ENCODE peak calls at places on chromosomes 13 and 19, in four cellular contexts. C is foreskin fibroblast, G is mammary epithelial cell, X is mucosa of descending colon. W is an unnamed sample.
A peak's percentile ranks its signal among the peaks of the same experiment; 100 is the strongest.

GRCh38 chr19:53881482-53882390 is at the start of gene PRKCG:
- DNase-seq in C (peak; percentile 59), G (peak; percentile 41), X (peak; percentile 72), W (peak; percentile 73)

GRCh38 chr13:83297591-83298305 is 584.5 kb downstream of the SLITRK1 start:
- DNase-seq in C (peak; percentile 64), G (no peak), X (no peak), W (no peak)

GRCh38 chr13:80338781-80339577 is 1.9 kb downstream of the SPRY2 start:
- DNase-seq in C (peak; percentile 86), G (peak; percentile 71), X (peak; percentile 79), W (peak; percentile 76)

GRCh38 chr13:95608640-95609280 is 35.7 kb downstream of the DZIP1 start:
- DNase-seq in C (no peak), G (no peak), X (no peak), W (no peak)

GRCh38 chr13:76672422-76672821 is 213.8 kb downstream of the KCTD12 start:
- DNase-seq in C (peak; percentile 36), G (peak; percentile 63), X (no peak), W (no peak)

GRCh38 chr13:49716615-49717014 is 25.3 kb upstream of the EBPL start:
- DNase-seq in C (no peak), G (no peak), X (no peak), W (no peak)

GRCh38 chr13:113595131-113595530 is 10.6 kb downstream of the TFDP1 start:
- DNase-seq in C (no peak), G (no peak), X (no peak), W (no peak)

GRCh38 chr13:34217343-34218094 is 399.6 kb downstream of the RFC3 start:
- DNase-seq in C (no peak), G (no peak), X (no peak), W (no peak)

GRCh38 chr13:88074794-88075509 is 403.8 kb downstream of the SLITRK5 start:
- DNase-seq in C (no peak), G (no peak), X (no peak), W (no peak)

GRCh38 chr13:47168086-47168485 is 271.2 kb upstream of the HTR2A start:
- DNase-seq in C (peak; percentile 52), G (peak; percentile 24), X (no peak), W (no peak)

GRCh38 chr13:24104723-24105122 is 55.8 kb upstream of the SPATA13 start:
- DNase-seq in C (no peak), G (no peak), X (no peak), W (no peak)

GRCh38 chr19:44515031-44515430 is 14.4 kb downstream of the CEACAM20 start:
- DNase-seq in C (no peak), G (no peak), X (no peak), W (no peak)

GRCh38 chr19:13284929-13285928 is 135.0 kb downstream of the IER2 start:
- DNase-seq in C (no peak), G (no peak), X (no peak), W (no peak)

GRCh38 chr13:59024434-59024833 is 1139.3 kb downstream of the DIAPH3 start:
- DNase-seq in C (no peak), G (no peak), X (no peak), W (no peak)

GRCh38 chr19:57559008-57559403 is 657 bp downstream of the ZNF550 start:
- DNase-seq in C (peak; percentile 63), G (peak; percentile 30), X (no peak), W (no peak)

GRCh38 chr19:9306443-9306842 is 3.2 kb downstream of the ZNF699 start:
- DNase-seq in C (peak; percentile 59), G (peak; percentile 73), X (no peak), W (no peak)

GRCh38 chr19:5585461-5586299 is 17.9 kb upstream of the TINCR start:
- DNase-seq in C (peak; percentile 21), G (no peak), X (no peak), W (peak; percentile 20)
- H3K4me3 ChIP-seq in C (no peak overlapping the region), G (no peak overlapping the region), X (no peak overlapping the region), W (no peak overlapping the region)

GRCh38 chr19:31586282-31586681 is 237.0 kb upstream of the TSHZ3 start:
- DNase-seq in C (no peak), G (no peak), X (no peak), W (no peak)
- TF ChIP-seq CTCF in C (no peak), G (no peak), X (no peak), W (no peak)

DNA sequence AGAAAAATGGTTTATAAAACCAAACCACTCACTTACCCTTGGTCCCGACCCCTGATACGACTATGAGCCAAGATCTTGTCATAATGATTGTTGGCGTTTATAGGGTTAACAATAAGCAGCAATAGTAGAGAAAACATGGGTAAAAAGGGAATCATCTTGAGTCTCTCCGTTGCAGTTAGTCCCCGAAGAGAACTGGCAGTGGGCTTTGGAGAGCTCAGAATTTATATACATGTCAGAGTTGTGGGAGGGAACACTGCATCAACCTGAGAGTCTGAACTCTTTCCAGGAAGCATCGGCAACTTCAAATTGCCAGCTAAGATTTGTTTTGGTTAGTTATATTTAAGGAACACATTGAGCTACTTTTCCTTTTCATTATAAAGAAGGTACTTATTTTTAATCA is at the start of gene POSTN:
- DNase-seq in C (peak; percentile 20), G (no peak), X (no peak), W (no peak)
- H3K4me3 ChIP-seq in C (peak within 1 kb of the TSS; percentile 17), G (no peak within 1 kb of the TSS), X (no peak within 1 kb of the TSS), W (no peak within 1 kb of the TSS)

GRCh38 chr13:65036999-65037398 is 2193.1 kb downstream of the PCDH9 start:
- DNase-seq in C (no peak), G (no peak), X (no peak), W (no peak)

GRCh38 chr13:65032825-65033224 is 2197.3 kb downstream of the PCDH9 start:
- DNase-seq in C (no peak), G (no peak), X (no peak), W (no peak)

DNA sequence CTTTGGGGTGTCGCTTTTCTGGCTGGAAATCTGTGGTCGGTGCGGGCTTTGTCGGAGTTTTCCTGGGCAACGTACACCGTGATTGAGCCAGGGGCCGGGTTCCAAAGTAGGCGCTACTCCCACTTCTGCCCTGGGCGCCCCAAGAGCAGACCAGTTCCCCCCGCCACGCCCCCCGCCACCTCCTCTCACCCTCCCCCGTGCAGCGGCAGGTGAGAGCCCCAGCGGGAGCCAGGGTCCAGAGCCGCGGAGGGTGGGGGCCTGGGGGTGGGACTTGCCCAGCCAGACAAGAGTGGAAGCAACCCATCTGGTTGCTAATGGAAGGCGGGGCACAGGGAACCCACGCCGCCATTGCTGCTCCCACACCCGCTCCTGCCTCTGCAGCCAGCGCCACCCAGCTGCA is 2195.9 kb downstream of the PCDH9 start:
- DNase-seq in C (no peak), G (no peak), X (no peak), W (no peak)
- TF ChIP-seq CTCF in C (no peak), G (no peak), X (no peak), W (no peak)

DNA sequence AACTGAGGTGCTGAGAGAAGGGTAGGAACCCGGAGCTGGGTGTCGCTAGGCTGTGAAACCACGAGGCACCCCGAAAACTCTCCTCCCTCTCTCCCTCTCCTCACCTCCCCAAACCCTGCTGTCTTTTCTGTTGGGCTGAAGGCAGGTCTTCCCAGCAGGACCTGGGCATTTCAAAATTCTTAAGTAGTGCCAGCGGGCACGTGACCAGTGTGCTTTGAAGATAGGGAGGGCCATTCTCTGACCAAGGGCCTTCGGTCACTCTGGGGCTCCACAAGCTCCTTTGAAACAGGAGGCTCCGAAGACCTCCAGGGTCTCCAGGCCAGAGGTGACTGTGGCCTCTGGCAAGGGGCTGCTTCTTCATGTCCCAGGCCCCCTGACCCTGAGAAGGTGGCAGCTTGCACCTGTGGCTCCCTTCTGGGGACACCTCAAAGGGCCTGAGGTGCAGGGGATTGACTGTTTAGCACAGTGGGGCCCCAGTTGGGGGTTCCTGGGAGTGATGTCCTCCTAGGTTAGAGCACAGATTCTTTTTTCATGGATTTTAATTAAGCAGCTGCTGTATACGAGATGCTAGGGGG is 48.3 kb downstream of the DNM2 start:
- DNase-seq in C (no peak), G (no peak), X (no peak), W (no peak)
- H3K4me3 ChIP-seq in C (no peak overlapping the region), G (no peak overlapping the region), X (no peak overlapping the region), W (no peak overlapping the region)

DNA sequence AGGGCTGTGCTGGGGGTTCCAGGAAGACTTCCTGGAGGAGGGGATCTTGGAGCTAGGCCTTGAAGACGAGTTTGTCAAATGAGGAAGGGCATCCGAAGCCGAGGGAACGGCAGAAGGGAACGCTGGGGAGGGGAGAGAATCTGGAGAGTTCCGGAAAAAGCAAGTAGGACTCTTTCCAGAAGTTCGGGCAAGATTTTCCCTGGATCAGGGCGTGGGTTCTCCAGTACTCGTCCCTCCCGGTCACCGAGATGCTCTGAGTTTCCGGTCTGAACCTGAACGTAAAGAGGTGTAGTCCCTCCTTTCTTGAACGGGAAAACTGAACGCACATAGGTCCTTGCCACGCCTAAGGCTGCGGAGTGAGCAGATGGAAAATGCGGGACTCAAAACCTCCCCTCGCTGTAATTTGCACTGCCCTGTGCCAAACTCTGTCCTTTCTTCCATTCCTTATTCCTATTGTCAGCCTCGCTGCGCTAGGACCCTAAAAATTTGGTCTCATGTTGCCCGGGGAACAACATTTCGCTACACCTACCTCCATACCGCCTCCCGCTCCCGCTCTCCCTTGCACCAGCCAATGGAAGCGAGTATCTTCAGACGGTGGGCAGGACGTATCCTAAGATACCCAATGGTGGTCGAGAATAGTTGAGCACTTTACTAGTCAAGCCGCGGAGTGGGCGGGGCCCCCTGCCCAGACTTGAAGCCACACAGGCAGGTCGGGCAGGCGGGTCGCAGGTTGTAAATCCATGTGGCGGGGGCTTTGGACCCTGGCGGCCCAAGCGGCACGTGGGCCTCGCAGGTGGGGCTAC is at the start of gene GTPBP3:
- DNase-seq in C (peak; percentile 99), G (peak; percentile 99), X (peak; percentile 98), W (peak; percentile 99)
- TF ChIP-seq CTCF in C (no peak), G (no peak), X (no peak), W (no peak)

W was measured in Peyer's patch.